ENCODE peak calls at places on chromosomes 12 and 14, in ten cellular contexts. One of them, this sample, is unnamed.

GRCh38 chr14:65639216-65639615 is 226.7 kb downstream of the FUT8 start:
- DNase-seq in endothelial cell: no peak
- DNase-seq in stomach: no peak
- DNase-seq in SK-N-SH: no peak
- DNase-seq in IMR-90: peak; percentile 24
- DNase-seq in cardiac muscle cell: no peak
- DNase-seq in fibroblast of the aortic adventitia: peak; percentile 37
- DNase-seq in choroid plexus epithelial cell: peak; percentile 13
- DNase-seq in lung: no peak
- DNase-seq in RWPE1: no peak
- DNase-seq in this sample: no peak

GRCh38 chr14:55136868-55137785 is 8.1 kb downstream of the LGALS3 start:
- DNase-seq in endothelial cell: no peak
- DNase-seq in stomach: peak; percentile 79
- DNase-seq in SK-N-SH: peak; percentile 39
- DNase-seq in IMR-90: peak; percentile 88
- DNase-seq in cardiac muscle cell: no peak
- DNase-seq in fibroblast of the aortic adventitia: peak; percentile 87
- DNase-seq in choroid plexus epithelial cell: peak; percentile 94
- DNase-seq in lung: peak; percentile 60
- DNase-seq in RWPE1: no peak
- DNase-seq in this sample: peak; percentile 89

GRCh38 chr14:98786456-98786855 is 485.5 kb downstream of the BCL11B start:
- DNase-seq in endothelial cell: no peak
- DNase-seq in stomach: no peak
- DNase-seq in SK-N-SH: no peak
- DNase-seq in IMR-90: no peak
- DNase-seq in cardiac muscle cell: no peak
- DNase-seq in fibroblast of the aortic adventitia: no peak
- DNase-seq in choroid plexus epithelial cell: no peak
- DNase-seq in lung: no peak
- DNase-seq in RWPE1: no peak
- DNase-seq in this sample: no peak

GRCh38 chr14:86129426-86129825 is 599.5 kb downstream of the FLRT2 start:
- DNase-seq in endothelial cell: no peak
- DNase-seq in stomach: no peak
- DNase-seq in SK-N-SH: no peak
- DNase-seq in IMR-90: no peak
- DNase-seq in cardiac muscle cell: no peak
- DNase-seq in fibroblast of the aortic adventitia: no peak
- DNase-seq in choroid plexus epithelial cell: no peak
- DNase-seq in lung: no peak
- DNase-seq in RWPE1: no peak
- DNase-seq in this sample: no peak

GRCh38 chr12:118212627-118213026 is 76.7 kb downstream of the PEBP1 start:
- DNase-seq in endothelial cell: no peak
- DNase-seq in stomach: no peak
- DNase-seq in SK-N-SH: no peak
- DNase-seq in IMR-90: no peak
- DNase-seq in cardiac muscle cell: no peak
- DNase-seq in fibroblast of the aortic adventitia: no peak
- DNase-seq in choroid plexus epithelial cell: no peak
- DNase-seq in lung: no peak
- DNase-seq in RWPE1: no peak
- DNase-seq in this sample: no peak

GRCh38 chr12:100794441-100795192 is at the start of gene ANO4:
- DNase-seq in endothelial cell: no peak
- DNase-seq in stomach: no peak
- DNase-seq in SK-N-SH: peak; percentile 8
- DNase-seq in IMR-90: peak; percentile 29
- DNase-seq in cardiac muscle cell: peak; percentile 24
- DNase-seq in fibroblast of the aortic adventitia: peak; percentile 2
- DNase-seq in choroid plexus epithelial cell: peak; percentile 28
- DNase-seq in lung: no peak
- DNase-seq in RWPE1: no peak
- DNase-seq in this sample: no peak

GRCh38 chr12:57712671-57713070 is 18.7 kb downstream of the OS9 start:
- DNase-seq in endothelial cell: no peak
- DNase-seq in stomach: no peak
- DNase-seq in SK-N-SH: no peak
- DNase-seq in IMR-90: no peak
- DNase-seq in cardiac muscle cell: no peak
- DNase-seq in fibroblast of the aortic adventitia: no peak
- DNase-seq in choroid plexus epithelial cell: no peak
- DNase-seq in lung: no peak
- DNase-seq in RWPE1: no peak
- DNase-seq in this sample: no peak

GRCh38 chr14:76760331-76761197 is 704 bp upstream of the VASH1 start:
- DNase-seq in endothelial cell: no peak
- DNase-seq in stomach: no peak
- DNase-seq in SK-N-SH: peak; percentile 3
- DNase-seq in IMR-90: no peak
- DNase-seq in cardiac muscle cell: no peak
- DNase-seq in fibroblast of the aortic adventitia: no peak
- DNase-seq in choroid plexus epithelial cell: no peak
- DNase-seq in lung: peak; percentile 23
- DNase-seq in RWPE1: no peak
- DNase-seq in this sample: no peak

GRCh38 chr12:15996254-15996653 is 85.1 kb downstream of the DERA start:
- DNase-seq in endothelial cell: no peak
- DNase-seq in stomach: no peak
- DNase-seq in SK-N-SH: no peak
- DNase-seq in IMR-90: peak; percentile 41
- DNase-seq in cardiac muscle cell: peak; percentile 37
- DNase-seq in fibroblast of the aortic adventitia: peak; percentile 47
- DNase-seq in choroid plexus epithelial cell: peak; percentile 69
- DNase-seq in lung: no peak
- DNase-seq in RWPE1: no peak
- DNase-seq in this sample: no peak

GRCh38 chr14:23186913-23187654 is 3.6 kb upstream of the SLC7A8 start:
- DNase-seq in endothelial cell: peak; percentile 31
- DNase-seq in stomach: peak; percentile 46
- DNase-seq in SK-N-SH: peak; percentile 63
- DNase-seq in IMR-90: peak; percentile 76
- DNase-seq in cardiac muscle cell: peak; percentile 66
- DNase-seq in fibroblast of the aortic adventitia: peak; percentile 88
- DNase-seq in choroid plexus epithelial cell: peak; percentile 88
- DNase-seq in lung: no peak
- DNase-seq in RWPE1: peak; percentile 65
- DNase-seq in this sample: peak; percentile 64

GRCh38 chr14:102568115-102568614 is 24.3 kb upstream of the RCOR1 start:
- DNase-seq in endothelial cell: no peak
- DNase-seq in stomach: peak; percentile 57
- DNase-seq in SK-N-SH: no peak
- DNase-seq in IMR-90: no peak
- DNase-seq in cardiac muscle cell: no peak
- DNase-seq in fibroblast of the aortic adventitia: no peak
- DNase-seq in choroid plexus epithelial cell: no peak
- DNase-seq in lung: peak; percentile 49
- DNase-seq in RWPE1: peak; percentile 53
- DNase-seq in this sample: no peak

GRCh38 chr14:50874842-50875241 is 3.0 kb downstream of the ABHD12B start:
- DNase-seq in endothelial cell: no peak
- DNase-seq in stomach: no peak
- DNase-seq in SK-N-SH: no peak
- DNase-seq in IMR-90: no peak
- DNase-seq in cardiac muscle cell: no peak
- DNase-seq in fibroblast of the aortic adventitia: no peak
- DNase-seq in choroid plexus epithelial cell: no peak
- DNase-seq in lung: no peak
- DNase-seq in RWPE1: no peak
- DNase-seq in this sample: no peak

GRCh38 chr14:23364604-23365352 is at the start of gene EFS:
- DNase-seq in endothelial cell: no peak
- DNase-seq in stomach: no peak
- DNase-seq in SK-N-SH: peak; percentile 75
- DNase-seq in IMR-90: peak; percentile 18
- DNase-seq in cardiac muscle cell: no peak
- DNase-seq in fibroblast of the aortic adventitia: no peak
- DNase-seq in choroid plexus epithelial cell: peak; percentile 23
- DNase-seq in lung: no peak
- DNase-seq in RWPE1: no peak
- DNase-seq in this sample: no peak

GRCh38 chr14:92673601-92674000 is 74.8 kb downstream of the LGMN start:
- DNase-seq in endothelial cell: no peak
- DNase-seq in stomach: no peak
- DNase-seq in SK-N-SH: no peak
- DNase-seq in IMR-90: no peak
- DNase-seq in cardiac muscle cell: no peak
- DNase-seq in fibroblast of the aortic adventitia: no peak
- DNase-seq in choroid plexus epithelial cell: no peak
- DNase-seq in lung: no peak
- DNase-seq in RWPE1: no peak
- DNase-seq in this sample: no peak

GRCh38 chr12:113268621-113269020 is 47.4 kb downstream of the TPCN1 start:
- DNase-seq in endothelial cell: no peak
- DNase-seq in stomach: no peak
- DNase-seq in SK-N-SH: no peak
- DNase-seq in IMR-90: no peak
- DNase-seq in cardiac muscle cell: no peak
- DNase-seq in fibroblast of the aortic adventitia: no peak
- DNase-seq in choroid plexus epithelial cell: no peak
- DNase-seq in lung: no peak
- DNase-seq in RWPE1: no peak
- DNase-seq in this sample: no peak

GRCh38 chr14:30142216-30142615 is 214.6 kb upstream of the PRKD1 start:
- DNase-seq in endothelial cell: no peak
- DNase-seq in stomach: no peak
- DNase-seq in SK-N-SH: no peak
- DNase-seq in IMR-90: no peak
- DNase-seq in cardiac muscle cell: no peak
- DNase-seq in fibroblast of the aortic adventitia: no peak
- DNase-seq in choroid plexus epithelial cell: no peak
- DNase-seq in lung: no peak
- DNase-seq in RWPE1: no peak
- DNase-seq in this sample: no peak

GRCh38 chr12:67288561-67288960 is 19.4 kb downstream of the CAND1 start:
- DNase-seq in endothelial cell: no peak
- DNase-seq in stomach: no peak
- DNase-seq in SK-N-SH: no peak
- DNase-seq in IMR-90: no peak
- DNase-seq in cardiac muscle cell: no peak
- DNase-seq in fibroblast of the aortic adventitia: no peak
- DNase-seq in choroid plexus epithelial cell: peak; percentile 47
- DNase-seq in lung: no peak
- DNase-seq in RWPE1: no peak
- DNase-seq in this sample: no peak

GRCh38 chr14:103748539-103748867 is 32.9 kb downstream of the ZFYVE21 start:
- DNase-seq in endothelial cell: no peak
- DNase-seq in stomach: peak; percentile 26
- DNase-seq in SK-N-SH: no peak
- DNase-seq in IMR-90: no peak
- DNase-seq in cardiac muscle cell: no peak
- DNase-seq in fibroblast of the aortic adventitia: no peak
- DNase-seq in choroid plexus epithelial cell: no peak
- DNase-seq in lung: no peak
- DNase-seq in RWPE1: no peak
- DNase-seq in this sample: no peak

DNA sequence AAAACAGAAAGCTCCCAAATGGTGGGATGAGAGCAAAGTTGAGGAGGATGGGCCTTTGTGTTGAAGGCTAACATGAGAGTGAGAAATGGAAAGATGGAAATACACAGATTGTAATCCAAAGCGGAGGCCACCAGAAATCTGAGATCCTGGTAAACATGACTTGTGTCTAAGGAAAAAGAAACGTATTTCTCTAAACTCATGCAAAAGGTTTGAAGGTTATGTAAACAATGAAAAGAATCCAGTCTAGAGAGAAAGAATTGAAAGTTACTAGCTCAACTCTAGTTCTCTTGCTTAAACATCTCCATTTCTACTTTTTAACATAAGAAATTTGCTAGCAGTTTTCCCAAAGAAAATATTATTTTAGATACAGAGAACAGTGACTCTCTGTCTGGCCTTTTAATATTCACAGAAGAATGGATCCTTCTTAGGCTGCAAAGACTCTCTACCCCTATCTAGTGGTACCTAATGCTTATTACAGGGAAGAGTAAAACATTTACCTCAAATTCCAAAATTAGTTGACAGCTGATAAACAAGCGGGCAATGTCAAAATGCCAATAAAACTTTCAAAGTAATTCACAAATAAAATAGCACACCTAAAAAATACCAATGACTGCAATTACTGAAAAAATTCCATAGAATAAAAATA is 75.8 kb upstream of the SOX5 start:
- DNase-seq in endothelial cell: no peak
- DNase-seq in stomach: no peak
- DNase-seq in SK-N-SH: no peak
- DNase-seq in IMR-90: peak; percentile 5
- DNase-seq in cardiac muscle cell: no peak
- DNase-seq in fibroblast of the aortic adventitia: no peak
- DNase-seq in choroid plexus epithelial cell: peak; percentile 58
- DNase-seq in lung: no peak
- DNase-seq in RWPE1: no peak
- DNase-seq in this sample: no peak
- TF ChIP-seq CTCF in endothelial cell: peak; percentile 51
- TF ChIP-seq CTCF in stomach: no peak
- TF ChIP-seq CTCF in SK-N-SH: peak; percentile 43
- TF ChIP-seq CTCF in IMR-90: peak; percentile 51
- TF ChIP-seq CTCF in cardiac muscle cell: peak; percentile 57
- TF ChIP-seq CTCF in fibroblast of the aortic adventitia: peak; percentile 47
- TF ChIP-seq CTCF in choroid plexus epithelial cell: no peak
- TF ChIP-seq CTCF in lung: no peak
- TF ChIP-seq CTCF in RWPE1: no peak
- TF ChIP-seq CTCF in this sample: peak; percentile 42

GRCh38 chr12:1533205-1533601 is 61.2 kb downstream of the FBXL14 start:
- DNase-seq in endothelial cell: no peak
- DNase-seq in stomach: no peak
- DNase-seq in SK-N-SH: peak; percentile 49
- DNase-seq in IMR-90: no peak
- DNase-seq in cardiac muscle cell: no peak
- DNase-seq in fibroblast of the aortic adventitia: peak; percentile 60
- DNase-seq in choroid plexus epithelial cell: no peak
- DNase-seq in lung: no peak
- DNase-seq in RWPE1: no peak
- DNase-seq in this sample: no peak
- TF ChIP-seq CTCF in endothelial cell: no peak
- TF ChIP-seq CTCF in stomach: no peak
- TF ChIP-seq CTCF in SK-N-SH: no peak
- TF ChIP-seq CTCF in IMR-90: no peak
- TF ChIP-seq CTCF in cardiac muscle cell: no peak
- TF ChIP-seq CTCF in fibroblast of the aortic adventitia: peak; percentile 35
- TF ChIP-seq CTCF in choroid plexus epithelial cell: no peak
- TF ChIP-seq CTCF in lung: no peak
- TF ChIP-seq CTCF in RWPE1: no peak
- TF ChIP-seq CTCF in this sample: peak; percentile 38

GRCh38 chr14:81625343-81625742 is 91.7 kb upstream of the SEL1L start:
- DNase-seq in endothelial cell: no peak
- DNase-seq in stomach: no peak
- DNase-seq in SK-N-SH: peak; percentile 17
- DNase-seq in IMR-90: no peak
- DNase-seq in cardiac muscle cell: peak; percentile 67
- DNase-seq in fibroblast of the aortic adventitia: no peak
- DNase-seq in choroid plexus epithelial cell: peak; percentile 12
- DNase-seq in lung: no peak
- DNase-seq in RWPE1: peak; percentile 10
- DNase-seq in this sample: no peak
- TF ChIP-seq CTCF in endothelial cell: no peak
- TF ChIP-seq CTCF in stomach: no peak
- TF ChIP-seq CTCF in SK-N-SH: peak; percentile 45
- TF ChIP-seq CTCF in IMR-90: no peak
- TF ChIP-seq CTCF in cardiac muscle cell: no peak
- TF ChIP-seq CTCF in fibroblast of the aortic adventitia: no peak
- TF ChIP-seq CTCF in choroid plexus epithelial cell: no peak
- TF ChIP-seq CTCF in lung: no peak
- TF ChIP-seq CTCF in RWPE1: peak; percentile 42
- TF ChIP-seq CTCF in this sample: no peak

GRCh38 chr12:32036477-32037263 is 70.0 kb upstream of the BICD1 start:
- DNase-seq in endothelial cell: no peak
- DNase-seq in stomach: no peak
- DNase-seq in SK-N-SH: no peak
- DNase-seq in IMR-90: no peak
- DNase-seq in cardiac muscle cell: no peak
- DNase-seq in fibroblast of the aortic adventitia: no peak
- DNase-seq in choroid plexus epithelial cell: no peak
- DNase-seq in lung: no peak
- DNase-seq in RWPE1: peak; percentile 4
- DNase-seq in this sample: no peak
- TF ChIP-seq CTCF in endothelial cell: no peak
- TF ChIP-seq CTCF in stomach: no peak
- TF ChIP-seq CTCF in SK-N-SH: no peak
- TF ChIP-seq CTCF in IMR-90: no peak
- TF ChIP-seq CTCF in cardiac muscle cell: no peak
- TF ChIP-seq CTCF in fibroblast of the aortic adventitia: peak; percentile 8
- TF ChIP-seq CTCF in choroid plexus epithelial cell: no peak
- TF ChIP-seq CTCF in lung: no peak
- TF ChIP-seq CTCF in RWPE1: no peak
- TF ChIP-seq CTCF in this sample: no peak

This sample was measured in astrocyte of the cerebellum.